ENCODE peak calls at places on chromosome 20, in six cellular contexts. Q, E, B, K, H and T are unnamed samples.

GRCh38 chr20:10671221-10671849 is 2.5 kb downstream of the JAG1 start:
- DNase-seq in Q (peak; percentile 83), E (peak; percentile 84), K (peak; percentile 84), B (peak; percentile 98), H (peak; percentile 98), T (peak; percentile 98)

GRCh38 chr20:2539341-2539740 is 3.0 kb downstream of the TMC2 start:
- DNase-seq in E (no peak), Q (no peak), K (no peak), B (no peak), H (peak; percentile 43), T (no peak)

GRCh38 chr20:33990075-33990474 is 3.6 kb upstream of the RALY start:
- DNase-seq in K (no peak), E (no peak), H (no peak), B (no peak), Q (no peak), T (no peak)

GRCh38 chr20:17010181-17010580 is 216.7 kb upstream of the PCSK2 start:
- DNase-seq in H (no peak), E (no peak), B (no peak), Q (no peak), K (no peak), T (no peak)

GRCh38 chr20:50731930-50732690 is 730 bp downstream of the PARD6B start:
- DNase-seq in K (no peak), B (peak; percentile 58), H (no peak), E (no peak), Q (no peak), T (no peak)

GRCh38 chr20:25178563-25179438 is 16.7 kb upstream of the ENTPD6 start:
- DNase-seq in E (no peak), Q (no peak), K (peak; percentile 48), H (peak; percentile 56), B (peak; percentile 89), T (peak; percentile 73)

GRCh38 chr20:7571521-7572065 is 368.7 kb downstream of the HAO1 start:
- DNase-seq in Q (no peak), K (no peak), H (no peak), B (no peak), E (no peak), T (no peak)

GRCh38 chr20:1336699-1337387 is 7.9 kb upstream of the SDCBP2 start:
- DNase-seq in B (no peak), H (no peak), K (no peak), E (peak; percentile 72), Q (peak; percentile 91), T (no peak)

GRCh38 chr20:60117040-60117439 is 158.8 kb downstream of the CDH26 start:
- DNase-seq in H (peak; percentile 84), Q (no peak), B (no peak), K (no peak), E (no peak), T (no peak)

GRCh38 chr20:61730631-61731362 is 334.9 kb downstream of the TAF4 start:
- DNase-seq in E (no peak), H (no peak), K (no peak), Q (peak; percentile 56), B (no peak), T (no peak)

GRCh38 chr20:38828514-38829295 is 23.2 kb downstream of the PPP1R16B start:
- DNase-seq in B (no peak), Q (no peak), E (no peak), H (no peak), K (no peak), T (no peak)

GRCh38 chr20:16553161-16553560 is 20.1 kb downstream of the KIF16B start:
- DNase-seq in H (no peak), B (no peak), Q (no peak), K (no peak), E (no peak), T (no peak)

GRCh38 chr20:49850463-49851233 is 38.0 kb downstream of the SLC9A8 start:
- DNase-seq in K (no peak), H (no peak), Q (no peak), E (no peak), B (no peak), T (no peak)

GRCh38 chr20:18032977-18033892 is 24.5 kb downstream of the OVOL2 start:
- DNase-seq in K (no peak), H (no peak), B (no peak), Q (no peak), E (no peak), T (no peak)

GRCh38 chr20:59561228-59561605 is 43.1 kb upstream of the PHACTR3 start:
- DNase-seq in K (no peak), H (no peak), B (no peak), Q (no peak), E (no peak), T (no peak)

GRCh38 chr20:50276119-50277063 is 85.8 kb downstream of the CEBPB start:
- DNase-seq in B (no peak), E (no peak), H (peak; percentile 65), K (no peak), Q (no peak), T (no peak)

GRCh38 chr20:38302721-38303120 is 1.2 kb upstream of the BPI start:
- DNase-seq in K (no peak), B (no peak), E (no peak), H (no peak), Q (no peak), T (no peak)

GRCh38 chr20:47150403-47151152 is 205.9 kb downstream of the ZMYND8 start:
- DNase-seq in K (peak; percentile 60), B (peak; percentile 72), Q (no peak), E (no peak), H (peak; percentile 71), T (peak; percentile 68)

GRCh38 chr20:33539129-33539528 is 49.2 kb downstream of the CBFA2T2 start:
- DNase-seq in Q (no peak), E (no peak), K (no peak), B (no peak), H (no peak), T (no peak)

GRCh38 chr20:3101737-3102574 is 17.4 kb upstream of the AVP start:
- DNase-seq in H (peak; percentile 48), K (no peak), B (no peak), Q (no peak), E (no peak), T (no peak)

GRCh38 chr20:52496191-52496590 is 304.6 kb upstream of the ZFP64 start:
- DNase-seq in B (no peak), K (no peak), Q (no peak), E (no peak), H (no peak), T (no peak)

GRCh38 chr20:52972190-52972937 is at the start of gene TSHZ2:
- DNase-seq in E (peak; percentile 73), H (no peak), B (no peak), Q (no peak), K (peak; percentile 55), T (peak; percentile 35)

GRCh38 chr20:4216866-4217265 is 201.5 kb upstream of the RNF24 start:
- DNase-seq in B (no peak), H (no peak), K (no peak), Q (no peak), E (no peak), T (no peak)

GRCh38 chr20:1313236-1313964 is 15.5 kb downstream of the SDCBP2 start:
- DNase-seq in Q (peak; percentile 89), K (peak; percentile 69), E (peak; percentile 83), B (peak; percentile 75), H (peak; percentile 69), T (peak; percentile 67)

GRCh38 chr20:33561981-33562601 is 72.2 kb downstream of the CBFA2T2 start:
- DNase-seq in B (peak; percentile 53), K (peak; percentile 75), E (peak; percentile 62), H (peak; percentile 27), Q (no peak), T (peak; percentile 31)

GRCh38 chr20:3888622-3889488 is at the start of gene PANK2:
- DNase-seq in E (peak; percentile 99), B (peak; percentile 100), K (peak; percentile 99), H (peak; percentile 99), Q (peak; percentile 99), T (peak; percentile 97)

GRCh38 chr20:24443436-24443835 is 26.0 kb upstream of the SYNDIG1 start:
- DNase-seq in E (no peak), Q (no peak), B (no peak), H (no peak), K (no peak), T (no peak)

GRCh38 chr20:33667245-33668086 is 723 bp downstream of the ACTL10 start:
- DNase-seq in H (peak; percentile 87), E (peak; percentile 87), K (no peak), Q (peak; percentile 91), B (no peak), T (no peak)

GRCh38 chr20:23782366-23782983 is 31.7 kb upstream of the CST1 start:
- DNase-seq in Q (no peak), B (peak; percentile 40), H (peak; percentile 54), E (no peak), K (no peak), T (peak; percentile 15)

GRCh38 chr20:44582321-44583025 is at the start of gene PKIG:
- DNase-seq in B (no peak), H (peak; percentile 60), E (no peak), K (peak; percentile 36), Q (no peak), T (no peak)
- TF ChIP-seq POLR2A in B (no peak), H (no peak), E (peak; percentile 43), K (peak; percentile 39), Q (peak; percentile 87), T (no peak)

GRCh38 chr20:58374906-58375760 is 13.9 kb upstream of the VAPB start:
- DNase-seq in H (no peak), E (no peak), K (no peak), Q (no peak), B (no peak), T (no peak)

GRCh38 chr20:58377017-58377416 is 12.0 kb upstream of the VAPB start:
- DNase-seq in K (no peak), Q (no peak), E (no peak), H (no peak), B (no peak), T (no peak)

GRCh38 chr20:58375796-58376195 is 13.2 kb upstream of the VAPB start:
- DNase-seq in Q (no peak), B (no peak), E (no peak), K (no peak), H (no peak), T (no peak)

GRCh38 chr20:58374027-58374850 is 14.8 kb upstream of the VAPB start:
- DNase-seq in B (no peak), K (no peak), Q (no peak), E (no peak), H (no peak), T (no peak)

GRCh38 chr20:58372836-58373235 is 16.2 kb upstream of the VAPB start:
- DNase-seq in H (no peak), K (no peak), E (no peak), B (no peak), Q (no peak), T (no peak)
- TF ChIP-seq POLR2A in H (no peak), K (no peak), E (no peak), B (no peak), Q (no peak), T (no peak)

DNA sequence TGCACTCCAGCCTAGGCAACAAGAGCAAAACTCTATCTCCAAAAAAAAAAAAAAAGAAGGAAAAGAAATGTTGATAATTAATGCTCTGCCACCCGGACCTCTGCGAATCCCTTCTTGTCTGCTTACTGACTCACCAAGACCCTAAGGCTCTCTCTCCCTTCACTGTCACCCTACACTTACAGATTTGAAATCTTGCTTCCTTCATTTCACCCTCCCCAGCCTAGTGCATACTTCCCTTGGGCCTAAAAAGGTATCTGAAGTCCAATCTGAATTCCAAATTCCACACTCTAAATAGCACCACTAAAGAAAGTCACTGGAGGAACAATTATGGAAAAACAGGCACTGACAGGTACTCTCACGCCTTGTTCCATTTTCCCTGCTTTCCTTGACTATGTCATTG is 9.4 kb upstream of the PHF20 start:
- DNase-seq in H (no peak), E (no peak), Q (no peak), B (no peak), K (no peak), T (no peak)
- TF ChIP-seq POLR2A in H (no peak), E (no peak), Q (no peak), B (no peak), K (no peak), T (no peak)

GRCh38 chr20:62945771-62946339 is 6.7 kb upstream of the SLC17A9 start:
- DNase-seq in B (no peak), Q (no peak), H (no peak), E (no peak), K (no peak), T (no peak)
- TF ChIP-seq POLR2A in B (no peak), Q (no peak), H (no peak), E (no peak), K (no peak), T (no peak)